ENCODE peak calls at places on chromosome 1, in six cellular contexts. P is dorsolateral prefrontal cortex; Q is heart left ventricle; Y is GM12865; X is GM10248; A is stimulated activated CD4-positive, alpha-beta T cell treated with anti-CD3 and anti-CD28 coated beads, TNF-alpha, amount 100 ng/mL, for 4 hours. D is an unnamed sample.

GRCh38 chr1:36123357-36123756 is 1.7 kb downstream of the COL8A2 start:
- DNase-seq in P (peak), Q (no peak), Y (peak), X (peak), A (no peak), D (no peak)

GRCh38 chr1:206974154-206974553 is 3.9 kb upstream of the FCAMR start:
- DNase-seq in P (no peak), Q (no peak), Y (no peak), X (no peak), A (no peak), D (no peak)

GRCh38 chr1:161070737-161071136 is 1.0 kb upstream of the ARHGAP30 start:
- DNase-seq in P (no peak), Q (no peak), Y (no peak), X (no peak), A (no peak), D (no peak)

GRCh38 chr1:29801561-29801973 is 565.2 kb downstream of the PTPRU start:
- DNase-seq in P (no peak), Q (no peak), Y (no peak), X (peak), A (no peak), D (no peak)

GRCh38 chr1:147115496-147115895 is 56.8 kb downstream of the PRKAB2 start:
- DNase-seq in P (no peak), Q (no peak), Y (no peak), X (no peak), A (no peak), D (no peak)

GRCh38 chr1:85611390-85611789 is 30.8 kb downstream of the CCN1 start:
- DNase-seq in P (no peak), Q (no peak), Y (no peak), X (no peak), A (no peak), D (no peak)

GRCh38 chr1:231220801-231221200 is 20.2 kb upstream of the GNPAT start:
- DNase-seq in P (no peak), Q (no peak), Y (no peak), X (no peak), A (no peak), D (no peak)

GRCh38 chr1:229370601-229371021 is 27.8 kb upstream of the CCSAP start:
- DNase-seq in P (peak), Q (peak), Y (peak), X (no peak), A (no peak), D (no peak)

GRCh38 chr1:202852163-202852904 is 36.6 kb downstream of the RABIF start:
- DNase-seq in P (no peak), Q (no peak), Y (peak), X (peak), A (no peak), D (no peak)

GRCh38 chr1:21334214-21335087 is 44.2 kb upstream of the ECE1 start:
- DNase-seq in P (peak), Q (peak), Y (peak), X (peak), A (peak), D (peak)

GRCh38 chr1:61301824-61302652 is 219.7 kb downstream of the NFIA start:
- DNase-seq in P (no peak), Q (no peak), Y (peak), X (no peak), A (no peak), D (no peak)

GRCh38 chr1:36091698-36092097 is 3.0 kb downstream of the ADPRS start:
- DNase-seq in P (no peak), Q (no peak), Y (no peak), X (no peak), A (no peak), D (peak)

GRCh38 chr1:38045431-38046332 is 911 bp downstream of the POU3F1 start:
- DNase-seq in P (no peak), Q (no peak), Y (no peak), X (peak), A (no peak), D (no peak)

GRCh38 chr1:151606384-151606783 is 5.5 kb upstream of the SNX27 start:
- DNase-seq in P (no peak), Q (no peak), Y (no peak), X (no peak), A (no peak), D (no peak)

GRCh38 chr1:11784993-11785769 is 20.6 kb downstream of the MTHFR start:
- DNase-seq in P (no peak), Q (peak), Y (peak), X (peak), A (no peak), D (peak)

GRCh38 chr1:53107570-53108322 is 34.7 kb downstream of the SLC1A7 start:
- DNase-seq in P (no peak), Q (no peak), Y (no peak), X (no peak), A (no peak), D (no peak)